ENCODE peak calls at places on chromosome 16, in seven cellular contexts. E is gastrocnemius medialis, U is Daoy, X is non-pigmented ciliary epithelial cell, Y is mucosa of descending colon, J is HTR-8/SVneo, K is anterior cingulate cortex. O is an unnamed sample.

GRCh38 chr16:16120044-16120381 is 103.3 kb downstream of the ABCC6 start:
- DNase-seq in J (no peak), E (no peak), K (no peak), X (no peak), U (no peak), Y (peak; percentile 61), O (peak; percentile 17)

GRCh38 chr16:68985855-68986254 is 119.6 kb upstream of the HAS3 start:
- DNase-seq in U (peak; percentile 12), J (no peak), X (peak; percentile 61), Y (no peak), E (no peak), K (no peak), O (no peak)

GRCh38 chr16:72033437-72033836 is 20.9 kb upstream of the HP start:
- DNase-seq in Y (no peak), J (no peak), X (no peak), U (no peak), K (no peak), E (no peak), O (no peak)

GRCh38 chr16:57514891-57515600 is 21.3 kb downstream of the CCDC102A start:
- DNase-seq in E (no peak), X (no peak), J (no peak), Y (peak; percentile 43), U (no peak), K (no peak), O (no peak)

GRCh38 chr16:50323335-50324011 is 45.3 kb downstream of the BRD7 start:
- DNase-seq in K (no peak), J (no peak), E (peak; percentile 25), Y (no peak), X (no peak), U (no peak), O (no peak)

GRCh38 chr16:1054660-1055556 is 17.6 kb upstream of the SSTR5 start:
- DNase-seq in K (no peak), J (peak; percentile 82), X (no peak), Y (no peak), U (peak; percentile 29), E (peak; percentile 52), O (no peak)

GRCh38 chr16:56981729-56982271 is 7.6 kb upstream of the NLRC5 start:
- DNase-seq in Y (no peak), U (no peak), E (no peak), J (no peak), K (no peak), X (no peak), O (no peak)

GRCh38 chr16:73329363-73330306 is 281.7 kb upstream of the ZFHX3 start:
- DNase-seq in U (peak; percentile 5), E (no peak), K (peak; percentile 41), X (no peak), Y (no peak), J (no peak), O (no peak)

GRCh38 chr16:65793781-65794180 is 572.7 kb upstream of the CDH5 start:
- DNase-seq in J (no peak), E (no peak), Y (no peak), K (no peak), X (no peak), U (no peak), O (no peak)

O was measured in pulmonary artery endothelial cell.